ENCODE peak calls at places on chromosomes 4 and X, in eight cellular contexts. B is IMR-90, G is endodermal cell, H is tibial nerve, W is PC-9, Z is heart left ventricle, M is upper lobe of left lung, A is heart right ventricle. P is an unnamed sample.

GRCh38 chr4:183157215-183157614 is 58.2 kb downstream of the WWC2 start:
- DNase-seq in Z (no peak), G (no peak), A (no peak), H (no peak), M (no peak), W (no peak), B (no peak), P (no peak)

GRCh38 chr4:86400216-86400615 is 40.4 kb upstream of the MAPK10 start:
- DNase-seq in Z (no peak), W (no peak), M (no peak), A (no peak), G (no peak), B (peak; percentile 41), H (no peak), P (no peak)

GRCh38 chrX:13223868-13224555 is 95.8 kb downstream of the ATXN3L start:
- DNase-seq in W (peak; percentile 89), Z (no peak), H (no peak), G (no peak), B (peak; percentile 91), A (no peak), M (no peak), P (no peak)

GRCh38 chr4:126977306-126977705 is 655.5 kb upstream of the INTU start:
- DNase-seq in G (peak; percentile 57), H (no peak), M (no peak), B (peak; percentile 20), W (no peak), A (no peak), Z (no peak), P (no peak)

GRCh38 chr4:182405087-182405486 is 161.9 kb downstream of the TENM3 start:
- DNase-seq in G (no peak), W (no peak), H (no peak), M (no peak), Z (no peak), A (no peak), B (no peak), P (no peak)

GRCh38 chr4:144565558-144566195 is 80.3 kb upstream of the HHIP start:
- DNase-seq in W (no peak), G (no peak), A (no peak), H (no peak), Z (no peak), M (no peak), B (peak; percentile 76), P (no peak)

GRCh38 chrX:13266641-13267420 is 53.0 kb downstream of the ATXN3L start:
- DNase-seq in H (no peak), Z (no peak), G (no peak), B (peak; percentile 49), M (no peak), W (no peak), A (no peak), P (no peak)

GRCh38 chrX:10496345-10496965 is 123.9 kb downstream of the MID1 start:
- DNase-seq in W (no peak), B (peak; percentile 91), Z (no peak), A (no peak), H (no peak), G (no peak), M (no peak), P (no peak)

GRCh38 chrX:43971966-43972961 is 926 bp downstream of the NDP start:
- DNase-seq in A (no peak), H (no peak), Z (no peak), M (no peak), W (no peak), G (no peak), B (peak; percentile 39), P (no peak)

GRCh38 chr4:130808492-130808891 is 1712.5 kb downstream of the C4orf33 start:
- DNase-seq in M (no peak), W (no peak), B (no peak), H (no peak), Z (no peak), G (no peak), A (no peak), P (no peak)

GRCh38 chrX:54415534-54416350 is 24.5 kb upstream of the TSR2 start:
- DNase-seq in G (peak; percentile 66), A (no peak), W (no peak), M (no peak), B (peak; percentile 7), H (no peak), Z (no peak), P (no peak)

GRCh38 chr4:184732126-184732525 is 1.8 kb downstream of the CENPU start:
- DNase-seq in B (peak; percentile 35), G (no peak), W (peak; percentile 85), M (peak; percentile 75), Z (no peak), A (no peak), H (no peak), P (no peak)

GRCh38 chr4:76762136-76763130 is 135.5 kb downstream of the SOWAHB start:
- DNase-seq in A (no peak), B (no peak), H (no peak), Z (no peak), M (no peak), W (no peak), G (no peak), P (no peak)

GRCh38 chr4:136643416-136643815 is 888.9 kb downstream of the PCDH18 start:
- DNase-seq in M (no peak), Z (no peak), H (no peak), W (no peak), A (no peak), B (no peak), G (no peak), P (no peak)

GRCh38 chrX:133364201-133364600 is 51.1 kb downstream of the GPC4 start:
- DNase-seq in M (no peak), H (no peak), G (no peak), A (no peak), Z (no peak), B (peak; percentile 1), W (no peak), P (no peak)

GRCh38 chrX:133365886-133366611 is 49.2 kb downstream of the GPC4 start:
- DNase-seq in W (no peak), M (no peak), A (no peak), Z (no peak), B (peak; percentile 44), G (no peak), H (no peak), P (no peak)

GRCh38 chrX:133370719-133371275 is 44.5 kb downstream of the GPC4 start:
- DNase-seq in A (no peak), H (no peak), W (no peak), G (no peak), B (no peak), Z (no peak), M (no peak), P (no peak)

GRCh38 chrX:133369065-133369464 is 46.2 kb downstream of the GPC4 start:
- DNase-seq in H (no peak), A (no peak), B (no peak), Z (no peak), G (no peak), M (no peak), W (no peak), P (no peak)

DNA sequence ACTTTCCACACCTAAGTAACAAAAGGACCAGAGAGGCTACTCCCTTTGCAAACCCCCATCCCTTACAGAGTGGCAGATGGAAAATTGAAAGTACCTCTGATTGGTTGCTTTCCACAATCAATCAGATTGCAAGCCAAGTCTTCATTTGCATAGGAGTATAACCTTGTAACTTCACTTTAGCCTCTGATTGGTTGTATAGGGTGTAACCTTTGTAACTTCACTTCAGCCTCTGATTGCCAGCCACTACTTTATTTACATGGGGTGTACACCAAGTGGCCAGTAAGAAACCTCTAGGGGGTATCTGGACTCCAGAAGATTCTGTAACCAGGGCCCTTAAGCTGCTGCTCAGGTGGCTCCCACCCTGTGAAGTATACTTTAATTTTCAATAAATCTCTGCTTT is 48.6 kb downstream of the GPC4 start:
- DNase-seq in M (no peak), Z (no peak), H (no peak), G (no peak), B (no peak), A (no peak), W (no peak), P (no peak)
- H3K27ac ChIP-seq in M (no peak overlapping the region), Z (no peak overlapping the region), H (no peak overlapping the region), G (no peak overlapping the region), B (no peak overlapping the region), A (no peak overlapping the region), W (no peak overlapping the region), P (no peak overlapping the region)

DNA sequence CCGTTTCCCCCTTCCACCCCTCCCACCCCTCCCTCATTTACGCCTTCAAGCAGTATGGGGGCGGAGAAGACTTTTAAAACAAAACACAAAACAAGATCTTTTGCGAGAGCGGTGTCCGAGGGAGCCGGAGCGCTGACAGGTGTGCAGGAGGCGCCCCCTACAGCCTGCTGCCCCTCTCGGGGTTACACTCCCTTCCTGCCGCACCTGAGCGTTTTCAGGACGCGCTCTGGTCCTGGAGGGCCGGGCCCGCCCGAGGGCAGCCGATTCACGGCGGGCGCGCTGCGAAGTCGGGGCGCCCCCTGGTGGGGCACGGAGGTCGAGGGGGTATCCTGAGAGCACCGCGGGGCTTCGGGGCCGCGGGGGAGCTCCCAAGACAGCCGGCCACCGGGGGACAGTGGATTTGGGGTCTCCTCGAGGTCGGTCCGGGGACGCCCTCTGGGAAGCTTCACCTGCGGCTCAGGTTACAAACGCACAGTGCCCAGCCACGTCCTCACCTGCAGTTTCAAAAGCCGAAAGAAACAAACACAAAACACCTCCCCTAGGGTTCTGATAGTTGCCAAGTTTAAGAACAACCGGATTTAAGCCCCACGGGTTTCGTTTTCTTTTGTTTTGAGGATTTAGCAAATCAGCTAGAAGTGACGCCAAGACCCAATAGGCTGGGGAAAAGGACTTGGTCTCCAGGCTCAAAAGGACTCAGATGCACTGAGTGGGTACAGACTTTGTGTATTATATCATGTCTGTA is 8.0 kb upstream of the NEUROG2 start:
- DNase-seq in W (peak; percentile 70), G (peak; percentile 98), H (no peak), M (peak; percentile 57), A (peak; percentile 65), Z (peak; percentile 46), B (no peak), P (peak; percentile 83)
- H3K4me3 ChIP-seq in W (peak overlapping the region; percentile 60), G (peak overlapping the region; percentile 84), H (peak overlapping the region; percentile 31), M (peak overlapping the region; percentile 36), A (peak overlapping the region; percentile 39), Z (peak overlapping the region; percentile 55), B (peak overlapping the region; percentile 32), P (no peak overlapping the region)

DNA sequence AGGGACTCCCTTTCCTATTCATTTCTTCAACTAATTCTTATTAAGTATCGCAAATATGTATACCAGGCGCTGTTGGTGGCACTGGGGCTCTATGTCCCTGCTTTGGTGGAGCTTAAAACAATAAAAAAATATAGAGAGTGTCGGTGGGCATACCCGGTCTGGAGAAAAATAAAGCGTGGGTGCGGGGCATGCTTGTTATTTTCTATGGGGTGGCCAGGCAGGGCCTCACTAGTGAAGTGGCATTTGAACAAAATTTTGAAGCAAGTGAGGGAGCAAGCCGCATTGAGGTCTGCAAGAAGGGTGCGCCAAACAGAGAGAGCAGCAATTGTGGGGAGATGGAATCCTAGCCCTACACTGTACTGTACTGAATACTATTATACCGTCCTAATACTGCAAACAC is 565 bp upstream of the IDS start:
- DNase-seq in B (no peak), Z (no peak), M (no peak), G (no peak), H (no peak), A (no peak), W (no peak), P (no peak)
- H3K27ac ChIP-seq in B (no peak overlapping the region), Z (peak overlapping the region; percentile 84), M (peak overlapping the region; percentile 87), G (no peak overlapping the region), H (peak overlapping the region; percentile 79), A (peak overlapping the region; percentile 95), W (peak overlapping the region; percentile 69), P (no peak overlapping the region)

DNA sequence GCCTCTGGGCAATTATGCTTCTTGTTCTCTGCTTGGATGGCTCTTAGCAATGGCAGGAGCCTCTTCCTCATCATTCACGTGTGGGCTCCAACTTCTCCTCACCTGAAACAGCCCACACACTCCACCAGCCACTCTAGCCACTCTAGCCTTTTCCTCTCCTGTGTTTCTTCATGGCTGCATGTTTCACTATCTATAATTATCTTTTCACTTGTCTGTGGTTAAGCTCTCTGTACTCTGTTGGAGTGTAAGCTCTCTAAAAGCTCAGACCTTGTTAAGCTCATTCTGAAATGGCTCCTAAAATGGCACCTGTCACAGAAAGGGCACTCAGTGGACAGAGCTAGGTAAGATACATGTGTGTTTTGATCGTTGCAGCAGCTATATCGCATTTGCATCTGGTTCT is 80.0 kb downstream of the SH3KBP1 start:
- DNase-seq in Z (no peak), W (no peak), H (no peak), B (no peak), A (no peak), G (no peak), M (no peak), P (no peak)
- H3K4me3 ChIP-seq in Z (no peak overlapping the region), W (no peak overlapping the region), H (no peak overlapping the region), B (no peak overlapping the region), A (no peak overlapping the region), G (no peak overlapping the region), M (no peak overlapping the region), P (no peak overlapping the region)